ENCODE peak calls at places on chromosomes 3 and 15, in four cellular contexts. V is heart left ventricle, S is HFF-Myc, D is stomach. B is an unnamed sample.

GRCh38 chr15:95875141-95875643 is 455.3 kb upstream of the NR2F2 start:
- DNase-seq in V (no peak), S (peak; percentile 74), D (peak; percentile 38), B (no peak)

GRCh38 chr3:139537795-139538538 is 1.6 kb downstream of the RBP1 start:
- DNase-seq in V (no peak), S (no peak), D (no peak), B (no peak)

GRCh38 chr15:81294501-81294850 is 29.5 kb downstream of the STARD5 start:
- DNase-seq in V (no peak), S (no peak), D (no peak), B (no peak)

GRCh38 chr3:110618512-110619226 is 452.9 kb upstream of the NECTIN3 start:
- DNase-seq in V (no peak), S (no peak), D (no peak), B (no peak)

GRCh38 chr3:114789803-114790202 is 357.3 kb downstream of the ZBTB20 start:
- DNase-seq in V (no peak), S (no peak), D (no peak), B (no peak)

GRCh38 chr3:177126015-177126773 is 71.1 kb downstream of the TBL1XR1 start:
- DNase-seq in V (no peak), S (no peak), D (no peak), B (no peak)

GRCh38 chr15:57565326-57565725 is 26.4 kb upstream of the MYZAP start:
- DNase-seq in V (no peak), S (no peak), D (no peak), B (no peak)

GRCh38 chr3:58414538-58415197 is 19.0 kb downstream of the PDHB start:
- DNase-seq in V (no peak), S (peak; percentile 54), D (peak; percentile 40), B (peak; percentile 26)

DNA sequence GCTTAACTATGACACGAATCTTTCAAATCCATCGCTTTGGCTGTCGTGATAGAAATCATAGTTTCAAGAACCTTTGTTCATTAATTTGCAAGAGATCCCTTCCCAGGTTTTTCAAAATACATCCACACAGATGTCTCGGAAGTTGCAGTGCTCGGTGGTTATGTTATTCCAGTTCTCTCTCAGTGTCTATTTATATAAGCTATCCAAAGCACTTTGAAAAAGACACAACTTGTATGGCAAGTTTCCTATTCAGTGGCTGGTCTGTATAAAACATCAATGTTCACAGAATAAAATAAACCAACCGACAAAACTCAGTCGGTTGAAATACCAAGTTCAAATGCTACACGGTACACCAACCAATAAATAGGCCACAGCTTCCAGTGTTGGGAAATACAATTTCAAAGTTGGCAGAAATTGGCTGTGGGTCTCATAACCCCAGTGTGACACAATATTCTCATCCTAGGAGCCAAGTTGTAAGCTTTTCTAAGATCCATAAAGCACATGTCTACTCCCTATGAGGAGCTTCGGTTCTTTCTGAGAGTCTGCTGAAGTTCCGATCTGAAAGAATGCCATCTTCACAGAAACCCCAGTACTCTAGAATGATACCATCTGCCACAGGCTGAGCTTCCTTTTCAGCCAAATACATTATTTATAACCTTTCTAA is 23.7 kb downstream of the SATB1 start:
- DNase-seq in V (no peak), S (no peak), D (no peak), B (no peak)
- TF ChIP-seq CTCF in V (no peak), S (no peak), D (no peak), B (no peak)

DNA sequence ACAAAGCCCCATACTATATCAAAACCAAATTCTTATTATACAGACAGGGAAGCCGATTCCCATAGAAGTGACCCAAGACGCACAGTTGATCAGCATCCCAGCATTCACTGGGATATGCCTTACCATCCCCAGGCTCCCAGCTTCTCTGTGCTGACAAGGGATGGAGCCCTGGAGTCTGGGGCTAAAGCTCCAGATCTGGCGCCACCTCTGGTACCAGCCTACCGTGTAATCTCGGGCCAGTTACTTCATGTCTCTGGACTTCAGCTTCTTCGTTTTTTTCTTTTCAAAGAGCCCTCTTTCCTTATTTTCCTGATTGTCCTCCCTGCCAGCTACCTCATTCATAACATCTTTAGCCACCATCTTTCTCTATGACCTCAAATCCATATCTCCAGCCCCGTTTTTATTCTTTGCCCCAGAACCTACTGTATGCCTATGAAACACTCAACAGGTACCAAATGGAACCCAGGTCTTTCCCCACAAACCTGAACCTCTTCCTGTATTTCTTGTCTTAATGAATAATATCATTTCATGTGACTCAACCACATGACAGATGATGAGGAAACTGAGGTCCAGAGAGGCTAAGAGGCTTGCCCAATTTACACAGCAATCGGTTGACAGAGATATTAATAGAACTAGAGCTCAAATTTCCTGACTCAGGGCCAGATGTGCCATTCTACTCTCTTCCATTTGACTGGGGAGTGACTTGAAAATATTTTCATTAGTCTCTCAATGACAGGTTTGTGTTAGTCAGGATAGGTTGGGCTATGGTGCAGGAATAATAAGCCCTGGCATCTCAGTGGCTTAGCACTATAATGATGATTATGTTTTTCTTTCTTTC is 85.4 kb upstream of the TLE3 start:
- DNase-seq in V (no peak), S (no peak), D (no peak), B (no peak)
- TF ChIP-seq CTCF in V (no peak), S (no peak), D (no peak), B (no peak)

GRCh38 chr3:184135149-184135910 is at the start of gene EIF2B5:
- DNase-seq in V (peak; percentile 94), S (peak; percentile 89), D (peak; percentile 91), B (no peak)
- TF ChIP-seq CTCF in V (peak; percentile 14), S (peak; percentile 34), D (peak; percentile 43), B (no peak)

DNA sequence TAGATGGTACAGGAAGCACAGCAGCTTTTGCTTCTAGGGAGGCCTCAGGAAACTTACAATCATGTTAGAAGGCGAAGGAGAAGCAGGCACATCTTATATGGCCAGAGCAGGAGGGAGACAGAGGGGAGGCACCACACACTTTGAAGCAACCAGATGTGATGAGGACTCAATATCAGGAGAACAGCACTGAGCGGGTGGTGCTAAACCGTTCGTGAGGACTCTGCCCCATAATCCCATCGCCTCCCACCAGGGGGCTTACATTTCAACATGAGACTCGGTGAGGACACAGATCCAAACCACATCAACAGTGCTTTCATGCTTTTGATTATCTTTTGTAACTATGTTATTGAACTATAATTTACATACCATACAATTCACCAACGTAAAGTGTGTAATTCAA is 7.6 kb upstream of the TMEM44 start:
- DNase-seq in V (no peak), S (no peak), D (no peak), B (no peak)
- TF ChIP-seq CTCF in V (no peak), S (peak; percentile 52), D (no peak), B (no peak)

GRCh38 chr3:147392083-147392916 is 14.0 kb downstream of the ZIC4 start:
- DNase-seq in V (no peak), S (peak; percentile 31), D (no peak), B (no peak)
- TF ChIP-seq CTCF in V (no peak), S (peak; percentile 5), D (no peak), B (no peak)

GRCh38 chr3:113088616-113089015 is 97.8 kb downstream of the GTPBP8 start:
- DNase-seq in V (no peak), S (no peak), D (no peak), B (no peak)

GRCh38 chr3:113092746-113093145 is 102.0 kb downstream of the GTPBP8 start:
- DNase-seq in V (no peak), S (no peak), D (no peak), B (no peak)

GRCh38 chr3:113091417-113091816 is 100.6 kb downstream of the GTPBP8 start:
- DNase-seq in V (no peak), S (no peak), D (no peak), B (no peak)

GRCh38 chr3:113084777-113085176 is 94.0 kb downstream of the GTPBP8 start:
- DNase-seq in V (peak; percentile 39), S (peak; percentile 87), D (peak; percentile 31), B (no peak)

GRCh38 chr3:113086506-113087461 is 96.0 kb downstream of the GTPBP8 start:
- DNase-seq in V (no peak), S (peak; percentile 19), D (no peak), B (no peak)
- TF ChIP-seq CTCF in V (no peak), S (no peak), D (no peak), B (no peak)

DNA sequence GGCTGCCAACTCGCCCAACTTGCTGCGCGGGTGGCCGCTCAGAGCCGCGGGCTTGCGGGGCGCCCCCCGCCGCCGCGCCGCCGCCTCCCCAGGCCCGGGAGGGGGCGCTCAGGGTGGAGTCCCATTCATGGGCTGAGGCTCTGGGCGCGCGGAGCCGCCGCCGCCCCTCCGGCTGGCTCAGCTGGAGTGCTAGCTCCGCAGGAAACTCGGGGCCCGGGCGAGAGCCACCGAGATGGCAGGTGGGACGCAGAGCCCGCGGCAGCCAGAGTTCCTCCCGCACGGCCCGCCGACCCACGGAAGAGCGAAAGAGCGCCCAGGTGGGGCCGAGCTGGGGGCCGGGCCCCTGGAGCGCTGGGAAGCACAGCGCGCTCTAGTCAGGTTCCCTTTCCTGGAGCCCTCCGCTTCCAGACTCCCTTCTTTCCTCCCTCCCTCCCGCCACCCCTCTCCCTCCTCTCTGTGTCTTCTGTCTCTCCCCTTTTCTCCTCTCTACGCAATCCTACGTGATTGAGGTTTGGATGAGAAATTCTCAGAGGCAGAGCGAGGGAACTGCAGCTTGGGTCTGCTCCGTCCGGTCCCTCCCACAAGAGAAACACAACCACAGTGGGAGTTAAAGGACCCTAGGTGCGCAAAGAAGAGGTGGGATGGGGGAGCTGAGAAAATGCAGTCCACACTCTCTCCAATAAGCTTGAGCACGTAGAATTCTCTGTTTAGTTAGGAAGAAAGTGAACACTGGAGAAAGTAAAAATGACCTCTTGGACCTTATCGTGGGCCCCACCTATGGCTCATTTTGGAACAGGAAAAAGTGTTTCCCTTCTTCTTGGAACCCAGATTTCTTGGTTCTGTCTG is 317.3 kb downstream of the FGF12 start:
- DNase-seq in V (peak; percentile 35), S (no peak), D (no peak), B (no peak)
- TF ChIP-seq CTCF in V (no peak), S (no peak), D (no peak), B (no peak)

DNA sequence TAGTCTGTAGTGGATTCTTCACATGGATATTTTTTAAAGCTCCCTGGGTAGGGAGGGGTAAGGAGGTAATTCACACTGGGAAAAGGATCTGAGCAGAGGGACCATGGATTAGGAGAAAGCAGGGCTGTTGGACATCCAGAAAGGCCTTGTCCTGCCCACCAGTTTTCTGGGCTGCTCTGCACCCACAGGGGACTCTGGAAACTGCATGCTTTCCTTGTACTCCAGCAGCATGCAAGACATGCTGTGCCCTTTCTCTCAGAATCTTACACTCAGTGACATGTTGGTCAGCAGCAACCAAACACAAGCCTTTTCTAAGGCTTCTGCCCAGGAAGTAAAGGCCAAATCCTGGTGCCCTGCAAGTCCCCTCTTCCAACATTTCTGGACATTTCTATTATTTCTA is 2.5 kb upstream of the FBN1 start:
- DNase-seq in V (no peak), S (no peak), D (no peak), B (no peak)
- TF ChIP-seq CTCF in V (no peak), S (peak; percentile 28), D (no peak), B (no peak)